ENCODE peak calls at places on chromosomes 2 and 18, in ten cellular contexts. R, A, Q, W, X, H, V, N, J and P are unnamed samples.

GRCh38 chr18:46278481-46279465 is 174.6 kb downstream of the HAUS1 start:
- DNase-seq in R (no peak), A (no peak), Q (no peak), W (peak), X (no peak), H (no peak), V (no peak), N (no peak), J (peak), P (peak)

GRCh38 chr2:115573756-115574155 is 1131.3 kb downstream of the DPP10 start:
- DNase-seq in R (no peak), A (no peak), Q (no peak), W (no peak), X (no peak), H (no peak), V (no peak), N (no peak), J (no peak), P (no peak)

GRCh38 chr2:233422050-233422639 is 67.9 kb downstream of the DGKD start:
- DNase-seq in R (no peak), A (peak), Q (no peak), W (no peak), X (no peak), H (no peak), V (peak), N (no peak), J (no peak), P (peak)

GRCh38 chr2:122070241-122070731 is 314.8 kb downstream of the TSN start:
- DNase-seq in R (no peak), A (no peak), Q (no peak), W (peak), X (no peak), H (no peak), V (no peak), N (no peak), J (peak), P (peak)

GRCh38 chr2:238916875-238917590 is 69.1 kb downstream of the TWIST2 start:
- DNase-seq in R (no peak), A (no peak), Q (no peak), W (no peak), X (no peak), H (no peak), V (no peak), N (no peak), J (no peak), P (no peak)

GRCh38 chr2:63652063-63652985 is 63.6 kb downstream of the MDH1 start:
- DNase-seq in R (peak), A (no peak), Q (peak), W (no peak), X (no peak), H (no peak), V (no peak), N (no peak), J (no peak), P (no peak)

GRCh38 chr18:43277164-43277600 is at the start of gene SYT4:
- DNase-seq in R (peak), A (no peak), Q (peak), W (peak), X (peak), H (peak), V (peak), N (peak), J (peak), P (peak)

GRCh38 chr2:12534646-12535263 is 182.0 kb upstream of the TRIB2 start:
- DNase-seq in R (no peak), A (no peak), Q (peak), W (peak), X (no peak), H (no peak), V (no peak), N (no peak), J (peak), P (peak)

GRCh38 chr2:221463235-221463896 is 108.7 kb downstream of the EPHA4 start:
- DNase-seq in R (no peak), A (no peak), Q (no peak), W (no peak), X (no peak), H (no peak), V (no peak), N (no peak), J (peak), P (no peak)

GRCh38 chr2:23530909-23531276 is 145.9 kb downstream of the KLHL29 start:
- DNase-seq in R (no peak), A (no peak), Q (no peak), W (no peak), X (no peak), H (no peak), V (no peak), N (no peak), J (no peak), P (no peak)

GRCh38 chr2:28547906-28548600 is 52.2 kb downstream of the PLB1 start:
- DNase-seq in R (no peak), A (no peak), Q (no peak), W (no peak), X (no peak), H (no peak), V (no peak), N (no peak), J (no peak), P (no peak)

GRCh38 chr18:25630682-25631081 is 278.7 kb upstream of the ZNF521 start:
- DNase-seq in R (no peak), A (no peak), Q (no peak), W (peak), X (no peak), H (no peak), V (no peak), N (no peak), J (peak), P (no peak)

GRCh38 chr2:199556886-199557285 is 99.1 kb upstream of the SATB2 start:
- DNase-seq in R (no peak), A (no peak), Q (no peak), W (no peak), X (no peak), H (no peak), V (no peak), N (no peak), J (no peak), P (no peak)

GRCh38 chr18:28204154-28204553 is 27.2 kb upstream of the CDH2 start:
- DNase-seq in R (no peak), A (no peak), Q (no peak), W (peak), X (no peak), H (no peak), V (no peak), N (no peak), J (peak), P (peak)

GRCh38 chr2:96493072-96493471 is 12.1 kb downstream of the NEURL3 start:
- DNase-seq in R (no peak), A (no peak), Q (no peak), W (no peak), X (no peak), H (no peak), V (no peak), N (no peak), J (no peak), P (no peak)

GRCh38 chr2:236121546-236121945 is 46.6 kb downstream of the GBX2 start:
- DNase-seq in R (no peak), A (no peak), Q (no peak), W (peak), X (no peak), H (no peak), V (no peak), N (no peak), J (no peak), P (no peak)

GRCh38 chr2:150122871-150123588 is 364.4 kb downstream of the RND3 start:
- DNase-seq in R (no peak), A (no peak), Q (no peak), W (peak), X (no peak), H (no peak), V (no peak), N (no peak), J (peak), P (peak)

GRCh38 chr2:15271941-15272340 is 289.2 kb downstream of the NBAS start:
- DNase-seq in R (no peak), A (no peak), Q (no peak), W (peak), X (no peak), H (no peak), V (no peak), N (no peak), J (no peak), P (no peak)

GRCh38 chr2:3470856-3471737 is 48.2 kb downstream of the ADI1 start:
- DNase-seq in R (no peak), A (no peak), Q (no peak), W (no peak), X (no peak), H (peak), V (peak), N (peak), J (no peak), P (no peak)

GRCh38 chr2:17615728-17616351 is 75.3 kb downstream of the VSNL1 start:
- DNase-seq in R (no peak), A (no peak), Q (no peak), W (peak), X (no peak), H (no peak), V (no peak), N (no peak), J (no peak), P (peak)

DNA sequence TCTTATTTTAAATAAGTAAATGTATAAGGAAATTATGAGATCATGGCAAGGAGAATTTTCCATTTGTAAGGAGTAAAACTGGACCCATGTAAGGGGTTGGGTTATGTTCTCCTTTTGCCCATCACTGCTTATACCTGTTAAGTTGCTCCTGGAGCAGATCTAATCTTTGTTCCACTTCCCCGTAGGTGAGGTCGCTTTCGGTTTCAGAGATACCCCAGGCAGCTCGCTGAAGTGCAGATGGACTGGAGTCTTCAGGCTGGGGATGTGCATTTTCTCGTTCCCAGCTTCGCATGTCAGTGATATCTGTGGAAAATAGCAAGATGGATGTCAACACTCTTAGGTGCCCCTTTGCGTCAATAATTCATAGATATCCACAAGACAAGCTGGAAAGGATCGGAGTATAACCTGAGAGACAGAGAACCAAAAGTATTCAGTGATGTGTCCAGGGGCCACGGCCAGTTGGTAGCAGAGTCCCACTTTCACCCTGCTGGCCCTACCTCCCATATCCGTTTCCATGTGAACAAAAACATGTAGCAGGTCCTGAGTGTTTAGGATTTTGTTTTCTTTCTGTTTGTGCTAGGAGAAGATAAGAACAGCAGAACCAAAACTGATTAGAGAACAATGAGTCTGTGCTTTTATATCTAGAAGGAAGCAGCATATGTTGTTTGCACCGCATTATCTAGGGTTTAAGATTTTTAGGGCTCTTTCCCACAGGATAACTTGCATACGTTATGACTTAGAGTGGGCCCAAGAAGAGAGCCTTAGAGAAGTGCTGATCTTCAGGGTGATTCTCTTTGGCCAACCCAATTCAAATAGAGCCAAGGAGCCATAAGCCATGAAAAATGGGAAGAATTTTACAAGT is 36.0 kb downstream of the GCA start:
- DNase-seq in R (no peak), A (peak), Q (no peak), W (no peak), X (no peak), H (no peak), V (no peak), N (no peak), J (no peak), P (no peak)
- H3K4me3 ChIP-seq in R (no peak), A (no peak), Q (no peak), W (no peak), X (no peak), H (no peak), V (no peak), N (peak), J (no peak), P (no peak)

DNA sequence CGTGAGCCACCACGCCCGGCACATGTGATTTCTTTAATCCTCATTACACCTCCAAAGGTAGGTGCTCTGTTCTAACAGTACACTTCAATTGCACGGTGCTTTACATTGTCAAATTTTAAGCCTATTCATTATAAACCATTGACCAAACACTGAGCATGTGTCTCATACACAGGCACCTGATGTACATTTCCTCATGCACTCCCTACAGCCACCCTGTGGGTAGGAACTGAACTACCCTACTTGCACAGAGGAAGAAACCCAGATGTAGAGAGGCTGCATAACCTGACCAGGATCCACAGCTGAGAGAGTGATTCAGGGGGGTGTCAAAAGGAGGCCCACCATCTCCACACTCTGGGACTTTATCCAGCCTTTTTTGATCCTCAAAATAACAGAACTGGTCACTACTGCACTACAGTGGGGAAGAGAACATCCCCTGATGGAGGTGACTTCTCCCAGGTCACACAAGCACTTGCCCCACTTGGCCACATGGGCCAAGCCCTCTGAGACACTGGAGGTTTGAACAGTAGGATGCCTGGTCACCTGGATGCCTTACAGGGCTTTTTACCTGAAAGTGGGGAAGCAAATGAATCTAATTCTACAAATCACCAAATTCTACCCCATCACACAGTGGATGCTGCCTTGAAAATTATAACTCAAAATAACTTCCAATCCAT is 6.9 kb upstream of the DPYSL5 start:
- DNase-seq in R (peak), A (peak), Q (no peak), W (no peak), X (peak), H (no peak), V (no peak), N (no peak), J (no peak), P (peak)
- TF ChIP-seq CTCF in R (peak), A (peak), Q (no peak), W (no peak), X (peak), H (no peak), V (no peak), N (no peak), J (peak), P (peak)

GRCh38 chr2:68764781-68765385 is 30.3 kb downstream of the ARHGAP25 start:
- DNase-seq in R (no peak), A (no peak), Q (no peak), W (peak), X (no peak), H (no peak), V (no peak), N (no peak), J (no peak), P (no peak)

GRCh38 chr2:68765739-68766377 is 31.2 kb downstream of the ARHGAP25 start:
- DNase-seq in R (no peak), A (peak), Q (no peak), W (peak), X (no peak), H (no peak), V (no peak), N (no peak), J (no peak), P (peak)

GRCh38 chr2:68762665-68763064 is 28.1 kb downstream of the ARHGAP25 start:
- DNase-seq in R (no peak), A (peak), Q (no peak), W (no peak), X (no peak), H (no peak), V (no peak), N (no peak), J (no peak), P (peak)

GRCh38 chr2:68762112-68762511 is 27.5 kb downstream of the ARHGAP25 start:
- DNase-seq in R (no peak), A (no peak), Q (no peak), W (no peak), X (no peak), H (no peak), V (no peak), N (no peak), J (no peak), P (no peak)

DNA sequence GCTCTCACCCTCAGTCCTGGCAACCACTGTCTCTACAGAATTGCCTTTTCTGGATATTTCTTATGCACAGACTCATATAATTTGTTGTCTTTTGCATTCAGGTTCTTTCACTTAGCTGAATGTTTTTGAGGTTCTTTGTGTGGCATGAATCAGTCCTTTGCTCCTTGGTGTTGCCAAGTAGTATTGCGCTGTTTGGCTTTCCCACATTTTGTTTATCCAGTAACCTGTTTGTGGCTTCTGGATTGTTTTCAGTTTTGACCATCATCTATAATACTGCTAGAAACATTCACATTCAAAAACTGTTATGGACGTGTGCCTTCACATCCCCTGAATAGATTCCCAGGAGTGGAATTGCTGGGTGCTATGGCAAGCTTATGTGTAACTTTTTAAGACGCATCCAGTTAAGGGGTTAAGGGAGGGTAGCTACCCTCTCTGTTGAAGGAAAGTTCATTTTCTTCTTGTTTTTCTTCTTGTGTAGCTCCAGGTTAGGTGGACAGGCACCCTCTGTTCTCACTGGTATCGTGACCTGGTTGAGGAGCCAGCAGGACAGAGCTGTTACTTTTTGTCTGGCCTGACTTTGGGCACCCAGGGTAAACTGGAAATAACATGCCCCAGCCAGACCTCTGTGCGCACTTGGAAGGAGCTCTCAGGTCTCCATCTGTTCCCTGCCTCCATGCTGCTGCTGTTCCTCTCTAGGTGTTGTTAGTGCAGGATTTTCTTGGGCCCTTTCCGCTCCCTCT is 29.6 kb downstream of the ARHGAP25 start:
- DNase-seq in R (no peak), A (no peak), Q (no peak), W (peak), X (no peak), H (no peak), V (no peak), N (no peak), J (no peak), P (no peak)
- H3K4me3 ChIP-seq in R (no peak), A (peak), Q (no peak), W (no peak), X (no peak), H (no peak), V (no peak), N (peak), J (no peak), P (no peak)

DNA sequence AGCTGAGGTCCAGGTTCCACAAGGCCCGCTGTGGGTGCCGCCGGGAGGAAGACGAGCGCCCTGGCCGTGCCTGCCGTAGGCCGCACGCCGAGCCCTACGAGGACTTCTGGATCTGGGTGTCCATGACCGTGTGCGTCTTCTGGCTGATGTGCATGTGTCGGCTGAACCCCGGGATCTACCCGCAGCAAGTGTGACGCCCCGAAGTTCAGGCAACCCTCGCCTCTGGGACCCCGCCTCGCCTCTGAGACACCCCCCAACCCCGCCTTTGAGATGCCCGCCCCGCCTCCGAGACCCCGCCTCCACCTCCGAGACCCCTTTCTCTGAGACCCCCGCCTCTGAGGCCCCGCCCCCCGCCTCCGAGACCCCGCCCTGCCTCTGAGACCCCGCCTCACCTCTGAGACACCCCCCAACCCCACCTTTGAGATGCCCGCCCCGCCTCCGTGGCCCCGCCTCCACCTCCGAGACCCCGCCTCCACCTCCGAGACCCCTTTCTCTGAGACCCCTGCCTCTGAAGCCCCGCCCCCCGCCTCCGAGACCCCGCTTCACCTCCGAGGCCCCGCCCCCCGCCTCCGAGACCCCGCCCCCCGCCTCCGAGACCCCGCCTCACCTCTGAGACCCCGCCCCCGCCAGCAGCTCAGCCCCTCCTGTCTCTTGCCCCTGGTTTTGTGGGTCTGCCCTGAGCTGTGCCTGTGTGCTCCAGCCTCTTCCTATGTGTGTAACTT is 3.7 kb downstream of the RTP5 start:
- DNase-seq in R (no peak), A (no peak), Q (no peak), W (no peak), X (peak), H (peak), V (no peak), N (no peak), J (no peak), P (no peak)
- TF ChIP-seq CTCF in R (no peak), A (no peak), Q (no peak), W (no peak), X (no peak), H (no peak), V (no peak), N (no peak), J (no peak), P (no peak)